ENCODE peak calls at places on chromosome 19, in nine cellular contexts. K, X, F, O, H, U, P, R and Q are unnamed samples.

GRCh38 chr19:44988896-44989563 is 12.2 kb upstream of the RELB start:
- DNase-seq in F (peak), O (peak), P (no peak), X (peak), H (no peak), R (peak), U (peak), K (no peak), Q (peak)

GRCh38 chr19:51142119-51142518 is at the start of gene SIGLEC7:
- DNase-seq in X (no peak), O (no peak), H (no peak), K (no peak), R (no peak), U (no peak), F (peak), P (no peak), Q (no peak)

GRCh38 chr19:52188822-52189744 is 769 bp upstream of the PPP2R1A start:
- DNase-seq in P (peak), U (no peak), O (no peak), K (peak), H (peak), R (peak), X (peak), F (peak), Q (peak)

GRCh38 chr19:6728346-6728745 is 7.9 kb upstream of the C3 start:
- DNase-seq in X (no peak), K (no peak), H (no peak), F (no peak), O (no peak), U (no peak), P (no peak), R (no peak), Q (no peak)

GRCh38 chr19:33640773-33641172 is 19.0 kb downstream of the CHST8 start:
- DNase-seq in R (no peak), H (no peak), O (no peak), F (no peak), U (no peak), P (no peak), X (no peak), K (no peak), Q (no peak)

GRCh38 chr19:54179921-54180452 is 7.0 kb upstream of the TMC4 start:
- DNase-seq in X (peak), F (no peak), H (no peak), U (peak), O (peak), K (no peak), R (peak), P (peak), Q (no peak)

GRCh38 chr19:15640294-15640903 is at the start of gene CYP4F3:
- DNase-seq in K (no peak), U (no peak), R (no peak), O (no peak), F (peak), X (no peak), P (no peak), H (no peak), Q (no peak)

GRCh38 chr19:10760268-10760944 is 42.5 kb downstream of the DNM2 start:
- DNase-seq in X (no peak), H (no peak), O (no peak), R (no peak), P (no peak), F (no peak), U (no peak), K (no peak), Q (no peak)

GRCh38 chr19:50772408-50773311 is 2.4 kb downstream of the GPR32 start:
- DNase-seq in U (peak), R (no peak), P (no peak), O (peak), F (no peak), H (no peak), K (no peak), X (no peak), Q (no peak)

GRCh38 chr19:54147676-54148075 is 10.1 kb downstream of the CNOT3 start:
- DNase-seq in R (no peak), K (no peak), F (peak), P (no peak), H (no peak), O (no peak), U (peak), X (no peak), Q (no peak)

GRCh38 chr19:2500861-2501260 is 24.9 kb downstream of the GADD45B start:
- DNase-seq in R (no peak), P (no peak), O (no peak), K (no peak), U (peak), F (no peak), X (no peak), H (no peak), Q (no peak)

GRCh38 chr19:34220472-34221063 is 33.8 kb upstream of the GARRE1 start:
- DNase-seq in X (peak), R (peak), O (peak), U (peak), H (peak), F (no peak), K (no peak), P (no peak), Q (peak)

GRCh38 chr19:23547816-23548430 is 139.1 kb downstream of the ZNF675 start:
- DNase-seq in F (no peak), K (no peak), X (no peak), P (no peak), R (no peak), O (no peak), U (no peak), H (no peak), Q (no peak)

GRCh38 chr19:22784051-22784450 is at the start of gene ZNF99:
- DNase-seq in O (no peak), F (peak), R (no peak), K (no peak), H (peak), X (no peak), P (no peak), U (no peak), Q (peak)

GRCh38 chr19:56974554-56975207 is 134.2 kb upstream of the PEG3 start:
- DNase-seq in O (no peak), K (no peak), R (no peak), P (no peak), X (no peak), F (no peak), U (no peak), H (no peak), Q (no peak)

GRCh38 chr19:33349319-33350289 is 23.9 kb upstream of the CEBPG start:
- DNase-seq in F (no peak), K (no peak), O (no peak), H (no peak), P (no peak), X (no peak), R (no peak), U (no peak), Q (no peak)

GRCh38 chr19:6753178-6754031 is 13.8 kb downstream of the SH2D3A start:
- DNase-seq in U (peak), O (peak), K (no peak), F (peak), H (no peak), P (peak), X (peak), R (peak), Q (peak)

GRCh38 chr19:44851427-44851826 is 5.3 kb downstream of the NECTIN2 start:
- DNase-seq in O (no peak), F (no peak), U (no peak), H (no peak), R (no peak), K (no peak), P (no peak), X (no peak), Q (no peak)

GRCh38 chr19:49475995-49476880 is 2.2 kb downstream of the FLT3LG start:
- DNase-seq in O (peak), H (no peak), U (no peak), P (no peak), X (peak), F (peak), K (peak), R (peak), Q (no peak)

GRCh38 chr19:1223018-1223855 is 14.6 kb downstream of the CBARP start:
- DNase-seq in H (no peak), F (no peak), X (no peak), R (peak), P (no peak), K (no peak), O (peak), U (no peak), Q (no peak)

GRCh38 chr19:21202865-21203494 is 61.1 kb downstream of the ZNF431 start:
- DNase-seq in O (no peak), U (peak), P (no peak), H (no peak), R (no peak), K (no peak), X (peak), F (no peak), Q (no peak)

GRCh38 chr19:48364564-48365363 is 597 bp downstream of the SYNGR4 start:
- DNase-seq in F (no peak), U (no peak), O (no peak), X (no peak), P (no peak), H (no peak), R (no peak), K (no peak), Q (no peak)

GRCh38 chr19:12794936-12795335 is 3.6 kb downstream of the JUNB start:
- DNase-seq in P (no peak), U (peak), K (no peak), R (no peak), X (no peak), F (no peak), O (no peak), H (no peak), Q (no peak)

GRCh38 chr19:33906578-33907335 is 110.1 kb downstream of the KCTD15 start:
- DNase-seq in R (peak), O (peak), X (no peak), K (no peak), P (no peak), H (no peak), U (peak), F (peak), Q (no peak)

GRCh38 chr19:2171349-2172145 is 7.8 kb downstream of the DOT1L start:
- DNase-seq in P (no peak), K (no peak), X (no peak), H (no peak), U (peak), O (peak), F (peak), R (peak), Q (no peak)

GRCh38 chr19:30393046-30393445 is 20.9 kb downstream of the ZNF536 start:
- DNase-seq in O (no peak), H (no peak), K (no peak), U (no peak), P (no peak), F (no peak), X (no peak), R (no peak), Q (no peak)

GRCh38 chr19:42089191-42089750 is 13.3 kb downstream of the ZNF574 start:
- DNase-seq in H (no peak), O (no peak), U (no peak), F (no peak), K (no peak), X (no peak), R (no peak), P (no peak), Q (no peak)

GRCh38 chr19:13974073-13974472 is 21.8 kb downstream of the DCAF15 start:
- DNase-seq in O (peak), P (no peak), U (no peak), K (no peak), X (no peak), H (no peak), F (no peak), R (peak), Q (no peak)

GRCh38 chr19:54172764-54173699 is at the start of gene TMC4:
- DNase-seq in R (no peak), F (no peak), O (peak), K (no peak), X (no peak), P (no peak), U (peak), H (no peak), Q (no peak)

GRCh38 chr19:15191982-15192381 is 8.8 kb downstream of the NOTCH3 start:
- DNase-seq in O (no peak), X (no peak), K (no peak), U (no peak), F (no peak), P (no peak), H (no peak), R (no peak), Q (no peak)

GRCh38 chr19:41307090-41307875 is 2.7 kb upstream of the CCDC97 start:
- DNase-seq in X (no peak), P (no peak), U (no peak), O (no peak), R (no peak), K (no peak), F (no peak), H (no peak), Q (no peak)

GRCh38 chr19:12603714-12604113 is 6.9 kb downstream of the ZNF490 start:
- DNase-seq in K (no peak), O (peak), X (no peak), H (no peak), R (no peak), P (peak), U (no peak), F (no peak), Q (no peak)

GRCh38 chr19:1132625-1133383 is 29.0 kb downstream of the GPX4 start:
- DNase-seq in P (no peak), K (no peak), R (no peak), H (no peak), F (no peak), U (no peak), X (no peak), O (no peak), Q (no peak)

GRCh38 chr19:33674575-33675367 is 53.0 kb downstream of the CHST8 start:
- DNase-seq in K (no peak), F (no peak), R (peak), P (peak), X (no peak), U (no peak), O (no peak), H (no peak), Q (no peak)

GRCh38 chr19:2034729-2035589 is 16.1 kb downstream of the MKNK2 start:
- DNase-seq in F (peak), O (peak), K (no peak), H (no peak), R (peak), X (peak), P (peak), U (peak), Q (no peak)

GRCh38 chr19:3549816-3550215 is 7.6 kb downstream of the MFSD12 start:
- DNase-seq in X (no peak), R (no peak), U (no peak), K (no peak), F (no peak), H (no peak), O (no peak), P (no peak), Q (no peak)
- TF ChIP-seq CTCF in X (no peak), R (no peak), U (no peak), K (no peak), F (no peak), H (no peak), O (no peak), P (no peak), Q (no peak)

GRCh38 chr19:38425810-38426466 is at the start of gene RASGRP4:
- DNase-seq in X (no peak), O (no peak), F (peak), P (no peak), H (no peak), R (peak), K (no peak), U (no peak), Q (no peak)
- TF ChIP-seq CTCF in X (no peak), O (no peak), F (no peak), P (no peak), H (no peak), R (no peak), K (no peak), U (no peak), Q (no peak)

GRCh38 chr19:28242317-28242927 is 970.5 kb downstream of the UQCRFS1 start:
- DNase-seq in O (peak), F (no peak), H (no peak), X (peak), P (peak), U (peak), K (no peak), R (no peak), Q (no peak)
- TF ChIP-seq CTCF in O (peak), F (peak), H (no peak), X (peak), P (peak), U (peak), K (peak), R (peak), Q (no peak)

GRCh38 chr19:7902796-7903243 is 857 bp upstream of the MAP2K7 start:
- DNase-seq in O (no peak), H (no peak), F (no peak), K (no peak), X (no peak), R (no peak), U (no peak), P (no peak), Q (no peak)

GRCh38 chr19:7905298-7905697 is 1.6 kb downstream of the MAP2K7 start:
- DNase-seq in K (no peak), X (no peak), U (no peak), H (no peak), F (no peak), R (no peak), P (no peak), O (no peak), Q (no peak)

GRCh38 chr19:7901337-7901736 is 2.3 kb upstream of the MAP2K7 start:
- DNase-seq in R (no peak), P (no peak), X (no peak), F (no peak), K (no peak), U (no peak), H (no peak), O (no peak), Q (no peak)

GRCh38 chr19:7904074-7905020 is 670 bp downstream of the MAP2K7 start:
- DNase-seq in P (no peak), R (peak), H (no peak), K (no peak), O (no peak), F (no peak), U (no peak), X (no peak), Q (no peak)

DNA sequence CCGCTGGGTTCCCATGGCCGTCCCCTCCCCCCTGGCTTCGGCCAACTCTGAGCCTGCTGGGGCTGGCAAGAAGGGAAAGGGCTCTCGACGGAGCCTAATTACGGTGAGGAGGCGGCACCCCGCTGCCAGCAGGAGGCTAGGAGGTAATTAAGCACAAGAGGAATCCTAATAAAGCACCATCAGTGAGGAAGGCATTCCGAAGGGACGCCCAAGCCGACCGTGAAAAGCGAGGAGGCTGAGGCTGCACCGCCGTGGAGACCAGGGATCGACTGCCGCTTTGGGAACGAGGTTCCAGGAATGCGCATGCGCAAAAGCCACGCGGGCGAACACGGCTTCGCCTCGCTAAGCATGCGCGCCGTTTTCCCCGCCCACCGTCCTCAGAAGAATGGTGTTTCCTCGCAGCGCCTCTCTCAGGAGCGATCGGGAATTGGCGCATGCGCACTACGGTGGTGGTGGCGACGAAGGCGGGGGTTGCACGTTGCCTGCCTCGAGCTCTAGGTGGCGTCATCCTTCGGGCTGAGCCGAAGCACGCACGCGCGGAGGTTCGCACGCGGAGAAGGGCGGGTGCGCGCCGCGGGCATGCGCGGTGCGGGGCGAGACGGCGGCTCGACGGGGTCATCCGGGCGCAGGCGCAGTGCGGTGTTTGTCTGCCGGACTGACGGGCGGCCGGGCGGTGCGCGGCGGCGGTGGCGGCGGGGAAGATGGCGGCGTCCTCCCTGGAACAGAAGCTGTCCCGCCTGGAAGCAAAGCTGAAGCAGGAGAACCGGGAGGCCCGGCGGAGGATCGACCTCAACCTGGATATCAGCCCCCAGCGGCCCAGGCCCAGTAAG is at the start of gene MAP2K7:
- DNase-seq in U (peak), F (peak), R (peak), H (peak), O (peak), P (peak), X (peak), K (peak), Q (peak)
- TF ChIP-seq CTCF in U (peak), F (peak), R (peak), H (peak), O (peak), P (peak), X (peak), K (no peak), Q (no peak)